ENCODE peak calls at places on chromosomes 3 and 15, in nine cellular contexts. W is cardiac muscle cell, Q is heart left ventricle, L is chondrocyte, P is IMR-90, S is lower lobe of right lung, E is mammary epithelial cell, F is ovary, H is H9. D is an unnamed sample.

GRCh38 chr15:81491414-81492101 is 117.5 kb upstream of the TMC3 start:
- DNase-seq in W (no peak), Q (no peak), L (no peak), P (peak), S (no peak), E (peak), F (no peak), H (no peak), D (no peak)

GRCh38 chr3:31456373-31456772 is 76.4 kb upstream of the STT3B start:
- DNase-seq in W (no peak), Q (peak), L (no peak), P (no peak), S (peak), E (no peak), F (no peak), H (no peak), D (no peak)

GRCh38 chr3:74067296-74067695 is 442.6 kb upstream of the PDZRN3 start:
- DNase-seq in W (no peak), Q (no peak), L (no peak), P (peak), S (no peak), E (peak), F (no peak), H (no peak), D (peak)

GRCh38 chr15:48602358-48603122 is 43.0 kb downstream of the FBN1 start:
- DNase-seq in W (peak), Q (no peak), L (no peak), P (peak), S (no peak), E (no peak), F (no peak), H (no peak), D (peak)

GRCh38 chr3:177295116-177295515 is 97.8 kb upstream of the TBL1XR1 start:
- DNase-seq in W (no peak), Q (no peak), L (no peak), P (no peak), S (no peak), E (peak), F (no peak), H (no peak), D (no peak)

GRCh38 chr3:9552252-9552999 is 1.2 kb downstream of the LHFPL4 start:
- DNase-seq in W (peak), Q (peak), L (no peak), P (peak), S (peak), E (peak), F (peak), H (peak), D (no peak)

GRCh38 chr3:184739594-184740505 is 28.0 kb upstream of the MAGEF1 start:
- DNase-seq in W (no peak), Q (no peak), L (no peak), P (no peak), S (no peak), E (no peak), F (no peak), H (no peak), D (no peak)

GRCh38 chr3:62532796-62533195 is 159.4 kb upstream of the FEZF2 start:
- DNase-seq in W (no peak), Q (no peak), L (no peak), P (no peak), S (no peak), E (no peak), F (no peak), H (no peak), D (no peak)

GRCh38 chr3:29889230-29889629 is 608.4 kb downstream of the RBMS3 start:
- DNase-seq in W (no peak), Q (no peak), L (no peak), P (peak), S (no peak), E (peak), F (no peak), H (no peak), D (peak)

GRCh38 chr15:91104111-91104510 is 4.1 kb downstream of the SV2B start:
- DNase-seq in W (no peak), Q (peak), L (no peak), P (no peak), S (no peak), E (no peak), F (no peak), H (no peak), D (no peak)

GRCh38 chr3:182896553-182896952 is 83.8 kb downstream of the DCUN1D1 start:
- DNase-seq in W (no peak), Q (no peak), L (no peak), P (no peak), S (no peak), E (no peak), F (no peak), H (no peak), D (no peak)

GRCh38 chr15:59200560-59200959 is 6.1 kb upstream of the LDHAL6B start:
- DNase-seq in W (no peak), Q (no peak), L (no peak), P (peak), S (no peak), E (no peak), F (no peak), H (no peak), D (no peak)

GRCh38 chr15:84108725-84109124 is 126.8 kb upstream of the GOLGA6L4 start:
- DNase-seq in W (peak), Q (no peak), L (no peak), P (peak), S (no peak), E (no peak), F (no peak), H (no peak), D (peak)

GRCh38 chr15:72936691-72937679 is 115.3 kb upstream of the NEO1 start:
- DNase-seq in W (no peak), Q (no peak), L (no peak), P (no peak), S (no peak), E (no peak), F (no peak), H (no peak), D (no peak)

GRCh38 chr3:54939591-54940300 is 11.9 kb upstream of the LRTM1 start:
- DNase-seq in W (no peak), Q (no peak), L (no peak), P (peak), S (no peak), E (no peak), F (no peak), H (no peak), D (no peak)

GRCh38 chr3:188255190-188255589 is 101.2 kb downstream of the LPP start:
- DNase-seq in W (no peak), Q (no peak), L (no peak), P (no peak), S (no peak), E (no peak), F (no peak), H (no peak), D (no peak)

GRCh38 chr3:62186967-62187366 is 186.4 kb downstream of the FEZF2 start:
- DNase-seq in W (peak), Q (no peak), L (no peak), P (peak), S (no peak), E (no peak), F (peak), H (no peak), D (peak)

GRCh38 chr15:95304116-95304873 is 1026.2 kb upstream of the NR2F2 start:
- DNase-seq in W (peak), Q (no peak), L (no peak), P (peak), S (no peak), E (no peak), F (no peak), H (no peak), D (no peak)

GRCh38 chr3:176814252-176814651 is 383.0 kb downstream of the TBL1XR1 start:
- DNase-seq in W (peak), Q (peak), L (no peak), P (peak), S (peak), E (peak), F (peak), H (peak), D (peak)

GRCh38 chr15:74954515-74954914 is 2.1 kb downstream of the RPP25 start:
- DNase-seq in W (peak), Q (peak), L (no peak), P (peak), S (no peak), E (no peak), F (peak), H (no peak), D (no peak)

GRCh38 chr3:101849714-101850326 is 506 bp downstream of the NFKBIZ start:
- DNase-seq in W (no peak), Q (peak), L (peak), P (no peak), S (peak), E (no peak), F (peak), H (peak), D (peak)

GRCh38 chr3:11117591-11117990 is 36.7 kb upstream of the HRH1 start:
- DNase-seq in W (no peak), Q (no peak), L (no peak), P (no peak), S (no peak), E (no peak), F (no peak), H (no peak), D (no peak)

GRCh38 chr3:170745211-170745718 is 124.7 kb downstream of the RPL22L1 start:
- DNase-seq in W (peak), Q (no peak), L (no peak), P (peak), S (no peak), E (peak), F (no peak), H (no peak), D (peak)

GRCh38 chr3:23075478-23075877 is 127.6 kb upstream of the UBE2E2 start:
- DNase-seq in W (peak), Q (no peak), L (no peak), P (peak), S (no peak), E (no peak), F (no peak), H (no peak), D (no peak)

GRCh38 chr3:120420855-120421570 is 29.8 kb downstream of the FSTL1 start:
- DNase-seq in W (peak), Q (no peak), L (no peak), P (peak), S (no peak), E (no peak), F (no peak), H (no peak), D (no peak)

GRCh38 chr3:125051715-125052581 is 3.8 kb downstream of the HEG1 start:
- DNase-seq in W (peak), Q (peak), L (no peak), P (peak), S (no peak), E (peak), F (peak), H (peak), D (no peak)

GRCh38 chr3:11944052-11944673 is 60.0 kb upstream of the SYN2 start:
- DNase-seq in W (peak), Q (no peak), L (no peak), P (peak), S (no peak), E (peak), F (no peak), H (peak), D (peak)

GRCh38 chr3:60536420-60536819 is 714.8 kb downstream of the FHIT start:
- DNase-seq in W (no peak), Q (no peak), L (no peak), P (no peak), S (no peak), E (no peak), F (no peak), H (no peak), D (no peak)

GRCh38 chr3:185658504-185658912 is 72.4 kb downstream of the SENP2 start:
- DNase-seq in W (peak), Q (no peak), L (no peak), P (peak), S (no peak), E (peak), F (no peak), H (no peak), D (peak)

GRCh38 chr3:134446800-134447199 is 39.0 kb downstream of the ANAPC13 start:
- DNase-seq in W (peak), Q (no peak), L (no peak), P (peak), S (no peak), E (peak), F (no peak), H (no peak), D (peak)

GRCh38 chr3:34675383-34676120 is 877.1 kb downstream of the PDCD6IP start:
- DNase-seq in W (peak), Q (no peak), L (no peak), P (no peak), S (no peak), E (peak), F (no peak), H (no peak), D (peak)

GRCh38 chr3:141333796-141334626 is 34.3 kb upstream of the ZBTB38 start:
- DNase-seq in W (no peak), Q (no peak), L (no peak), P (peak), S (no peak), E (no peak), F (no peak), H (no peak), D (no peak)

GRCh38 chr3:51982352-51982837 is 940 bp upstream of the ACY1 start:
- DNase-seq in W (no peak), Q (no peak), L (no peak), P (no peak), S (no peak), E (no peak), F (no peak), H (peak), D (peak)

GRCh38 chr15:30985081-30985531 is 6.3 kb downstream of the MTMR10 start:
- DNase-seq in W (peak), Q (peak), L (no peak), P (peak), S (no peak), E (no peak), F (no peak), H (no peak), D (no peak)

GRCh38 chr3:130522399-130522798 is 5.4 kb downstream of the COL6A6 start:
- DNase-seq in W (no peak), Q (no peak), L (no peak), P (no peak), S (no peak), E (no peak), F (no peak), H (no peak), D (no peak)

GRCh38 chr3:42988566-42988965 is 9.5 kb downstream of the GASK1A start:
- DNase-seq in W (no peak), Q (no peak), L (no peak), P (no peak), S (no peak), E (no peak), F (no peak), H (no peak), D (no peak)

GRCh38 chr3:50542177-50543034 is 25.1 kb downstream of the C3orf18 start:
- DNase-seq in W (peak), Q (peak), L (no peak), P (peak), S (peak), E (peak), F (peak), H (peak), D (peak)

GRCh38 chr3:17874630-17875029 is 132.2 kb upstream of the TBC1D5 start:
- DNase-seq in W (peak), Q (no peak), L (no peak), P (no peak), S (no peak), E (no peak), F (no peak), H (no peak), D (peak)

GRCh38 chr3:102177075-102177755 is 257.6 kb upstream of the ZPLD1 start:
- DNase-seq in W (no peak), Q (no peak), L (no peak), P (no peak), S (no peak), E (peak), F (no peak), H (no peak), D (no peak)

DNA sequence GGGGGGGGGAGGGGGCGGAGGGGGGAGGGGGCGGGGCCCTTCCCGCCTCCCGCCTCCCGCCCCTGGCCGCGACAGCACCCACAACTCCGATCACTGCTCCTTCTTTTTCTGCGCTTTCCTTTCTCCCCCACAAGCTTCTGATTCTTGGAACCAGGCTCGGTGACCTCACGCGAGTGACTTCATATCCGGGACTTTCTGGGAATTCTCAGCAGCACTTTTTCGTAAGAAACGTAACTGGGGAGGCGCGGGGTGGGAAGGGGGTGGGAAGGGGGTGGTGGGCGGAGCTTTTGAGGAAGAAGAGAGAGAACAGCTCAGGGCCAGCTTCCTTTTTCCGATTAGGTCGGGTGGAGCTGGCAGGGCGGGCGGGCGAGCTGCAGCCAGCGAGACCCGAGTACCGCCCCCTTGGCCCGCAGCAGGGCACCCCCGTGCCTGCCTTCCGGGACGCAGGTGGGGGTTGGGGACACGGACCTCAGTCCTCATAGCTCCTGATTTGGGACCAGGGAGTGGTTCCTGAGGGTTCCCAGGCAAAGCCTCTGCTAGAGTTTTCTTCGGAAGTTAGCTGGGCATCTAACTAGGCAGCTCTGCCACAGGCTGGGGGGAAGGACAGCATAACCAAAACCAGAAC is 14.6 kb downstream of the XIRP1 start:
- DNase-seq in W (peak), Q (peak), L (no peak), P (peak), S (peak), E (peak), F (peak), H (peak), D (peak)
- TF ChIP-seq CTCF in W (no peak), Q (no peak), L (no peak), P (no peak), S (no peak), E (no peak), F (no peak), H (no peak), D (no peak)

GRCh38 chr15:89243691-89244511 is at the start of gene FANCI:
- DNase-seq in W (peak), Q (peak), L (peak), P (peak), S (peak), E (peak), F (peak), H (peak), D (peak)
- TF ChIP-seq CTCF in W (peak), Q (peak), L (peak), P (peak), S (peak), E (peak), F (peak), H (peak), D (no peak)

GRCh38 chr15:98568382-98569017 is 79.8 kb upstream of the IGF1R start:
- DNase-seq in W (peak), Q (no peak), L (no peak), P (no peak), S (no peak), E (no peak), F (no peak), H (no peak), D (no peak)
- TF ChIP-seq CTCF in W (peak), Q (peak), L (peak), P (peak), S (peak), E (peak), F (no peak), H (peak), D (peak)

DNA sequence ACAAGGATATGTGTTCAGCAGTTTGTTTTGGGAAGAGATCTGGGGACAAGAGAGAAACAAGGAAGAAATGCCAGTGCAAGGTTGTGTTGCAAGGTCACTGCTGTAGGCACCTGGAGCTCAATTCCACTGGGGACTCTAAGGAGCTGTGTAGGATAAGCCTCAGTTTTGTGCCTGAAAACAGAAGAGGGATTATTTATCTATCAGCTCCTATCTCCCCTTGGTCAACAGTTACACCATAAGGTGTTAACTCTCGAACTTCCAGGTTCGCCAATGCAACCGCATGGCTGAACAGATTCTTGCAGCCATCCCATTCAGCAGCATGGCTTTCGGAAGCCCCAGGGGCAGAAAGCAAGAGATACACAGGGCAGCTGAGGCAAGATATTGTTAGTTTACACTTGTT is 41.6 kb upstream of the CNOT10 start:
- DNase-seq in W (no peak), Q (no peak), L (no peak), P (no peak), S (no peak), E (no peak), F (no peak), H (no peak), D (no peak)
- TF ChIP-seq CTCF in W (no peak), Q (no peak), L (no peak), P (no peak), S (no peak), E (no peak), F (no peak), H (no peak), D (no peak)

GRCh38 chr15:22810033-22810734 is 23.7 kb downstream of the NIPA1 start:
- DNase-seq in W (no peak), Q (no peak), L (no peak), P (no peak), S (no peak), E (no peak), F (no peak), H (no peak), D (no peak)

GRCh38 chr15:22808761-22809280 is 22.4 kb downstream of the NIPA1 start:
- DNase-seq in W (no peak), Q (no peak), L (no peak), P (no peak), S (no peak), E (no peak), F (no peak), H (no peak), D (no peak)

GRCh38 chr15:22810735-22811338 is 24.4 kb downstream of the NIPA1 start:
- DNase-seq in W (no peak), Q (no peak), L (no peak), P (peak), S (no peak), E (no peak), F (no peak), H (no peak), D (no peak)

GRCh38 chr15:22813844-22814243 is 24.6 kb upstream of the NIPA2 start:
- DNase-seq in W (no peak), Q (no peak), L (no peak), P (no peak), S (no peak), E (no peak), F (no peak), H (no peak), D (no peak)

GRCh38 chr15:22811640-22812039 is 25.2 kb downstream of the NIPA1 start:
- DNase-seq in W (peak), Q (no peak), L (no peak), P (peak), S (no peak), E (no peak), F (no peak), H (peak), D (peak)
- TF ChIP-seq CTCF in W (peak), Q (peak), L (peak), P (peak), S (peak), E (peak), F (no peak), H (peak), D (no peak)

GRCh38 chr3:78974181-78974770 is 793.5 kb downstream of the ROBO1 start:
- DNase-seq in W (no peak), Q (no peak), L (no peak), P (peak), S (no peak), E (no peak), F (no peak), H (no peak), D (no peak)

GRCh38 chr3:78979083-78979482 is 788.7 kb downstream of the ROBO1 start:
- DNase-seq in W (no peak), Q (no peak), L (no peak), P (no peak), S (no peak), E (no peak), F (no peak), H (no peak), D (no peak)

GRCh38 chr3:78977073-78977472 is 790.7 kb downstream of the ROBO1 start:
- DNase-seq in W (no peak), Q (no peak), L (no peak), P (peak), S (no peak), E (no peak), F (no peak), H (no peak), D (no peak)

GRCh38 chr3:78976200-78976599 is 791.6 kb downstream of the ROBO1 start:
- DNase-seq in W (no peak), Q (no peak), L (no peak), P (no peak), S (no peak), E (no peak), F (no peak), H (no peak), D (no peak)

GRCh38 chr3:78978037-78978436 is 789.8 kb downstream of the ROBO1 start:
- DNase-seq in W (peak), Q (no peak), L (no peak), P (peak), S (no peak), E (peak), F (no peak), H (no peak), D (peak)
- TF ChIP-seq CTCF in W (peak), Q (no peak), L (peak), P (peak), S (no peak), E (peak), F (no peak), H (peak), D (peak)

GRCh38 chr3:169342652-169343051 is 320.9 kb downstream of the MECOM start:
- DNase-seq in W (no peak), Q (no peak), L (no peak), P (no peak), S (no peak), E (no peak), F (no peak), H (no peak), D (no peak)
- TF ChIP-seq CTCF in W (no peak), Q (no peak), L (peak), P (no peak), S (no peak), E (no peak), F (no peak), H (peak), D (no peak)

GRCh38 chr3:66372681-66373350 is 128.0 kb downstream of the LRIG1 start:
- DNase-seq in W (no peak), Q (peak), L (no peak), P (peak), S (no peak), E (no peak), F (no peak), H (peak), D (no peak)
- TF ChIP-seq CTCF in W (no peak), Q (peak), L (peak), P (peak), S (no peak), E (no peak), F (no peak), H (peak), D (no peak)

D was measured in MCF 10A.